ENCODE peak calls at places on chromosomes 11 and 22, in nine cellular contexts. I, Z, S, Y, G, B, D, N and A are unnamed samples.
A peak's percentile ranks its signal among the peaks of the same experiment; 100 is the strongest.

GRCh38 chr22:39980635-39981034 is 14.1 kb upstream of the FAM83F start:
- DNase-seq in I (no peak), Z (no peak), S (no peak), Y (no peak), G (peak; percentile 27), B (no peak), D (no peak), N (no peak), A (no peak)

GRCh38 chr11:126328444-126328843 is 24.6 kb downstream of the DCPS start:
- DNase-seq in I (no peak), Z (no peak), S (no peak), Y (no peak), G (no peak), B (no peak), D (no peak), N (no peak), A (peak; percentile 68)

GRCh38 chr11:78300108-78300507 is 111.4 kb downstream of the USP35 start:
- DNase-seq in I (no peak), Z (no peak), S (no peak), Y (no peak), G (no peak), B (no peak), D (no peak), N (no peak), A (no peak)

GRCh38 chr11:107583629-107584195 is 7.2 kb upstream of the ELMOD1 start:
- DNase-seq in I (no peak), Z (no peak), S (no peak), Y (no peak), G (peak; percentile 52), B (no peak), D (no peak), N (no peak), A (no peak)

GRCh38 chr22:50222508-50222907 is 21.7 kb downstream of the SELENOO start:
- DNase-seq in I (no peak), Z (no peak), S (no peak), Y (no peak), G (no peak), B (peak; percentile 59), D (no peak), N (no peak), A (no peak)

GRCh38 chr11:102798012-102798746 is at the start of gene MMP1:
- DNase-seq in I (no peak), Z (peak; percentile 47), S (no peak), Y (no peak), G (peak; percentile 75), B (no peak), D (no peak), N (no peak), A (no peak)

GRCh38 chr22:21102659-21103267 is 57.0 kb downstream of the LRRC74B start:
- DNase-seq in I (peak; percentile 81), Z (peak; percentile 9), S (peak; percentile 66), Y (peak; percentile 58), G (peak; percentile 20), B (peak; percentile 76), D (peak; percentile 57), N (peak; percentile 51), A (peak; percentile 74)

GRCh38 chr11:110772863-110773262 is 60.6 kb upstream of the ARHGAP20 start:
- DNase-seq in I (no peak), Z (no peak), S (no peak), Y (no peak), G (peak; percentile 6), B (no peak), D (no peak), N (no peak), A (no peak)

GRCh38 chr22:37904572-37905533 is 1.2 kb upstream of the MICALL1 start:
- DNase-seq in I (no peak), Z (peak; percentile 97), S (peak; percentile 29), Y (no peak), G (peak; percentile 93), B (peak; percentile 83), D (no peak), N (no peak), A (peak; percentile 95)

GRCh38 chr22:45777852-45778172 is 106.2 kb downstream of the ATXN10 start:
- DNase-seq in I (no peak), Z (no peak), S (no peak), Y (no peak), G (no peak), B (no peak), D (no peak), N (no peak), A (no peak)

GRCh38 chr11:44275241-44275640 is 34.7 kb downstream of the ALX4 start:
- DNase-seq in I (no peak), Z (no peak), S (no peak), Y (no peak), G (no peak), B (peak; percentile 43), D (no peak), N (no peak), A (no peak)